ENCODE peak calls at places on chromosome 7, in four cellular contexts. E is RKO; K is activated CD8-positive, alpha-beta memory T cell treated with anti-CD3 and anti-CD28 coated beads, Interleukin-2, amount 50 U/mL, for 48 hours; I is Caki2. S is an unnamed sample.
A peak's percentile ranks its signal among the peaks of the same experiment; 100 is the strongest.

GRCh38 chr7:29885626-29886025 is 79.3 kb downstream of the WIPF3 start:
- DNase-seq in I (no peak), E (no peak), K (no peak), S (no peak)

GRCh38 chr7:111138196-111138569 is 47.3 kb downstream of the LRRN3 start:
- DNase-seq in E (peak; percentile 13), K (peak; percentile 63), I (peak; percentile 68), S (no peak)

GRCh38 chr7:4962872-4963775 is 4.1 kb upstream of the MMD2 start:
- DNase-seq in E (no peak), K (no peak), I (no peak), S (peak; percentile 68)

GRCh38 chr7:155591055-155591750 is 44.8 kb upstream of the CNPY1 start:
- DNase-seq in I (peak; percentile 18), K (no peak), E (no peak), S (peak; percentile 83)

GRCh38 chr7:54330216-54330800 is 211.9 kb upstream of the VSTM2A start:
- DNase-seq in I (no peak), E (no peak), K (no peak), S (no peak)

GRCh38 chr7:131212114-131212513 is 115.6 kb upstream of the MKLN1 start:
- DNase-seq in E (peak; percentile 51), I (no peak), K (no peak), S (no peak)

GRCh38 chr7:138400400-138400886 is 59.6 kb upstream of the TRIM24 start:
- DNase-seq in I (no peak), K (no peak), E (no peak), S (no peak)

GRCh38 chr7:44617225-44617885 is 10.9 kb downstream of the OGDH start:
- DNase-seq in E (peak; percentile 48), K (no peak), I (no peak), S (no peak)

GRCh38 chr7:149816794-149817193 is 21.4 kb upstream of the ZNF862 start:
- DNase-seq in K (no peak), I (no peak), E (no peak), S (no peak)

GRCh38 chr7:74479961-74480829 is 26.5 kb downstream of the GTF2IRD1 start:
- DNase-seq in I (peak; percentile 70), K (no peak), E (no peak), S (peak; percentile 93)

GRCh38 chr7:81162771-81163525 is 244.1 kb upstream of the SEMA3C start:
- DNase-seq in K (no peak), I (peak; percentile 45), E (no peak), S (no peak)

GRCh38 chr7:2172311-2173183 is 60.2 kb downstream of the MAD1L1 start:
- DNase-seq in K (no peak), I (no peak), E (no peak), S (peak; percentile 73)

GRCh38 chr7:24660541-24660940 is 87.3 kb downstream of the PALS2 start:
- DNase-seq in I (no peak), E (no peak), K (no peak), S (no peak)

GRCh38 chr7:45116048-45116447 is 4.6 kb upstream of the TBRG4 start:
- DNase-seq in K (no peak), I (no peak), E (no peak), S (no peak)

GRCh38 chr7:45890902-45891461 is 2.7 kb downstream of the IGFBP1 start:
- DNase-seq in K (no peak), I (peak; percentile 27), E (peak; percentile 34), S (no peak)

GRCh38 chr7:103391976-103392375 is 44.5 kb downstream of the PSMC2 start:
- DNase-seq in I (no peak), E (no peak), K (no peak), S (no peak)

GRCh38 chr7:77575187-77575586 is 38.1 kb downstream of the PTPN12 start:
- DNase-seq in E (no peak), I (peak; percentile 3), K (no peak), S (no peak)

GRCh38 chr7:102220929-102221850 is 65.5 kb upstream of the SH2B2 start:
- DNase-seq in I (no peak), K (no peak), E (no peak), S (no peak)

GRCh38 chr7:154409703-154410311 is 357.6 kb downstream of the DPP6 start:
- DNase-seq in K (no peak), I (peak; percentile 30), E (peak; percentile 66), S (no peak)

S was measured in mesenteric fat pad.